ENCODE peak calls at places on chromosomes 6 and 20, in seven cellular contexts. V, J, O, F, P, M and Q are unnamed samples.
A peak's percentile ranks its signal among the peaks of the same experiment; 100 is the strongest.

GRCh38 chr6:106422551-106422950 is 62.0 kb downstream of the CRYBG1 start:
- DNase-seq in V (no peak), J (no peak), O (no peak), F (no peak), P (no peak), M (no peak), Q (no peak)

GRCh38 chr6:105452924-105453756 is 50.3 kb upstream of the PREP start:
- DNase-seq in V (no peak), J (peak; percentile 82), O (no peak), F (peak; percentile 4), P (no peak), M (no peak), Q (no peak)

GRCh38 chr6:89071036-89071435 is 9.5 kb upstream of the PNRC1 start:
- DNase-seq in V (peak; percentile 43), J (no peak), O (no peak), F (no peak), P (no peak), M (no peak), Q (no peak)

GRCh38 chr20:17863577-17864292 is 104.9 kb downstream of the SNX5 start:
- DNase-seq in V (peak; percentile 69), J (no peak), O (no peak), F (no peak), P (no peak), M (no peak), Q (no peak)

GRCh38 chr20:32294071-32294470 is 16.6 kb downstream of the KIF3B start:
- DNase-seq in V (no peak), J (no peak), O (no peak), F (no peak), P (no peak), M (no peak), Q (no peak)

GRCh38 chr20:46557231-46557956 is 6.9 kb upstream of the OCSTAMP start:
- DNase-seq in V (no peak), J (no peak), O (no peak), F (no peak), P (no peak), M (no peak), Q (no peak)

GRCh38 chr6:105794263-105794662 is 291.9 kb upstream of the PRDM1 start:
- DNase-seq in V (peak; percentile 56), J (no peak), O (no peak), F (no peak), P (peak; percentile 80), M (no peak), Q (peak; percentile 61)

GRCh38 chr6:150294713-150295112 is 74.1 kb upstream of the IYD start:
- DNase-seq in V (no peak), J (no peak), O (no peak), F (no peak), P (no peak), M (no peak), Q (no peak)

GRCh38 chr6:51562198-51562597 is 525.2 kb downstream of the PKHD1 start:
- DNase-seq in V (no peak), J (no peak), O (no peak), F (no peak), P (no peak), M (no peak), Q (no peak)

GRCh38 chr6:3258201-3258600 is 546 bp upstream of the PSMG4 start:
- DNase-seq in V (no peak), J (no peak), O (no peak), F (no peak), P (no peak), M (no peak), Q (no peak)

GRCh38 chr6:41451039-41451438 is 95.1 kb upstream of the FOXP4 start:
- DNase-seq in V (peak; percentile 65), J (no peak), O (no peak), F (no peak), P (no peak), M (no peak), Q (no peak)

GRCh38 chr6:30819287-30819917 is 64.9 kb upstream of the DDR1 start:
- DNase-seq in V (no peak), J (no peak), O (no peak), F (no peak), P (no peak), M (no peak), Q (no peak)

GRCh38 chr6:28807682-28808280 is 116.0 kb downstream of the TRIM27 start:
- DNase-seq in V (peak; percentile 76), J (no peak), O (peak; percentile 67), F (no peak), P (no peak), M (peak; percentile 56), Q (peak; percentile 54)

GRCh38 chr20:35660122-35660937 is 4.4 kb downstream of the CPNE1 start:
- DNase-seq in V (no peak), J (no peak), O (no peak), F (peak; percentile 21), P (no peak), M (no peak), Q (no peak)

GRCh38 chr20:49687595-49688567 is 25.8 kb downstream of the B4GALT5 start:
- DNase-seq in V (peak; percentile 32), J (no peak), O (no peak), F (no peak), P (no peak), M (no peak), Q (no peak)

GRCh38 chr6:43952746-43953145 is 174.5 kb downstream of the MRPL14 start:
- DNase-seq in V (no peak), J (no peak), O (no peak), F (no peak), P (no peak), M (no peak), Q (no peak)